ENCODE peak calls at places on chromosomes 7 and 10, in five cellular contexts. C is tibial nerve, Y is GM10248, D is ovary, N is activated T-helper 1 cell treated with Interleukin-2 at 50 U/mL for 16 hours. X is an unnamed sample.

GRCh38 chr10:98638920-98639319 is 192.2 kb upstream of the HPS1 start:
- DNase-seq in C (no peak), Y (no peak), N (no peak), D (no peak), X (no peak)

GRCh38 chr10:80539421-80539999 is 1.8 kb downstream of the SH2D4B start:
- DNase-seq in D (no peak), Y (no peak), N (no peak), C (no peak), X (no peak)

GRCh38 chr7:39624202-39624807 is 933 bp downstream of the RALA start:
- DNase-seq in Y (peak), D (peak), C (peak), N (no peak), X (no peak)

GRCh38 chr10:121639416-121639815 is 41.2 kb upstream of the FGFR2 start:
- DNase-seq in N (no peak), C (no peak), Y (no peak), D (no peak), X (no peak)

GRCh38 chr10:116671274-116671926 is 50.6 kb downstream of the PNLIPRP2 start:
- DNase-seq in D (no peak), Y (no peak), C (no peak), N (no peak), X (no peak)

GRCh38 chr10:12156367-12157123 is 27.1 kb downstream of the SEC61A2 start:
- DNase-seq in Y (no peak), D (no peak), N (no peak), C (no peak), X (no peak)

GRCh38 chr10:88297103-88297502 is 286.0 kb downstream of the RNLS start:
- DNase-seq in D (no peak), N (no peak), C (no peak), Y (no peak), X (no peak)

GRCh38 chr10:60666221-60666620 is 112.1 kb upstream of the CDK1 start:
- DNase-seq in Y (no peak), D (peak), N (no peak), C (no peak), X (no peak)

GRCh38 chr10:93034426-93034825 is 26.2 kb upstream of the CYP26C1 start:
- DNase-seq in D (no peak), Y (no peak), N (no peak), C (no peak), X (no peak)

GRCh38 chr10:83942410-83942809 is 196.9 kb upstream of the GHITM start:
- DNase-seq in D (no peak), Y (no peak), N (no peak), C (no peak), X (no peak)

GRCh38 chr10:119251315-119251708 is 43.9 kb downstream of the GRK5 start:
- DNase-seq in C (no peak), Y (no peak), D (peak), N (no peak), X (no peak)

GRCh38 chr10:17669185-17669872 is 25.4 kb downstream of the STAM start:
- DNase-seq in Y (peak), N (no peak), D (no peak), C (no peak), X (no peak)

GRCh38 chr10:34885901-34886300 is 70.8 kb upstream of the PARD3 start:
- DNase-seq in D (no peak), C (no peak), N (no peak), Y (no peak), X (no peak)